ENCODE peak calls at places on chromosomes 5 and 9, in five cellular contexts. Z, X, J, Q and S are unnamed samples.
A peak's percentile ranks its signal among the peaks of the same experiment; 100 is the strongest.

GRCh38 chr5:136819526-136820302 is 454.4 kb upstream of the TRPC7 start:
- DNase-seq in Z (no peak), X (no peak), J (no peak), Q (no peak), S (no peak)

GRCh38 chr5:38757451-38758245 is 88.2 kb upstream of the OSMR start:
- DNase-seq in Z (no peak), X (peak; percentile 86), J (no peak), Q (no peak), S (no peak)

GRCh38 chr5:149863830-149864229 is 80.8 kb downstream of the PDE6A start:
- DNase-seq in Z (no peak), X (no peak), J (no peak), Q (no peak), S (no peak)

GRCh38 chr9:14270358-14271077 is 43.4 kb downstream of the NFIB start:
- DNase-seq in Z (no peak), X (no peak), J (no peak), Q (no peak), S (no peak)

GRCh38 chr5:43245724-43246385 is 53.8 kb downstream of the NIM1K start:
- DNase-seq in Z (no peak), X (no peak), J (no peak), Q (no peak), S (no peak)

GRCh38 chr9:135009711-135010362 is 77.6 kb upstream of the OLFM1 start:
- DNase-seq in Z (no peak), X (no peak), J (no peak), Q (no peak), S (no peak)

GRCh38 chr5:165525268-165525667 is 2019.8 kb downstream of the MAT2B start:
- DNase-seq in Z (no peak), X (no peak), J (no peak), Q (peak; percentile 30), S (no peak)

GRCh38 chr5:80399553-80400239 is 8.2 kb upstream of the ZFYVE16 start:
- DNase-seq in Z (no peak), X (no peak), J (no peak), Q (peak; percentile 71), S (no peak)

GRCh38 chr5:105392710-105393149 is 1830.1 kb upstream of the NUDT12 start:
- DNase-seq in Z (no peak), X (no peak), J (no peak), Q (no peak), S (no peak)